ENCODE peak calls at places on chromosomes 6 and 20, in six cellular contexts. G, U, B, X, O and S are unnamed samples.
A peak's percentile ranks its signal among the peaks of the same experiment; 100 is the strongest.

GRCh38 chr6:70270287-70271005 is 32.4 kb downstream of the COL9A1 start:
- DNase-seq in G (no peak), U (no peak), B (peak; percentile 11), X (peak; percentile 50), O (no peak), S (no peak)

GRCh38 chr6:71855406-71855805 is 30.9 kb upstream of the RIMS1 start:
- DNase-seq in G (peak; percentile 5), U (peak; percentile 0), B (no peak), X (no peak), O (no peak), S (no peak)

GRCh38 chr20:17029698-17030097 is 197.1 kb upstream of the PCSK2 start:
- DNase-seq in G (no peak), U (no peak), B (no peak), X (no peak), O (no peak), S (no peak)

GRCh38 chr20:61263084-61263695 is 11.1 kb downstream of the CDH4 start:
- DNase-seq in G (peak; percentile 29), U (no peak), B (no peak), X (peak; percentile 26), O (peak; percentile 56), S (peak; percentile 17)

GRCh38 chr20:62096421-62097380 is 25.6 kb upstream of the LSM14B start:
- DNase-seq in G (no peak), U (no peak), B (no peak), X (no peak), O (no peak), S (no peak)

GRCh38 chr6:17289491-17290106 is 8.4 kb downstream of the RBM24 start:
- DNase-seq in G (no peak), U (no peak), B (no peak), X (no peak), O (no peak), S (peak; percentile 60)

GRCh38 chr6:144778056-144778455 is 492.9 kb downstream of the UTRN start:
- DNase-seq in G (no peak), U (no peak), B (no peak), X (no peak), O (no peak), S (no peak)

GRCh38 chr6:111837641-111838500 is 35.4 kb downstream of the FYN start:
- DNase-seq in G (no peak), U (no peak), B (peak; percentile 85), X (no peak), O (no peak), S (no peak)

GRCh38 chr20:17498181-17498580 is 33.0 kb downstream of the BFSP1 start:
- DNase-seq in G (no peak), U (no peak), B (no peak), X (no peak), O (no peak), S (peak; percentile 45)

GRCh38 chr20:63657260-63657936 is 714 bp upstream of the RTEL1 start:
- DNase-seq in G (no peak), U (no peak), B (no peak), X (no peak), O (peak; percentile 52), S (no peak)

GRCh38 chr20:21183722-21184121 is 57.8 kb downstream of the KIZ start:
- DNase-seq in G (peak; percentile 9), U (no peak), B (no peak), X (no peak), O (no peak), S (peak; percentile 33)

GRCh38 chr6:133165235-133165634 is 75.9 kb upstream of the EYA4 start:
- DNase-seq in G (no peak), U (no peak), B (no peak), X (no peak), O (no peak), S (peak; percentile 58)

GRCh38 chr6:83092756-83093399 is 25.4 kb downstream of the DOP1A start:
- DNase-seq in G (no peak), U (no peak), B (no peak), X (no peak), O (no peak), S (peak; percentile 78)

GRCh38 chr6:41163419-41163717 is 452 bp upstream of the TREM2 start:
- DNase-seq in G (no peak), U (no peak), B (no peak), X (no peak), O (no peak), S (no peak)

GRCh38 chr6:43848992-43849391 is 79.0 kb downstream of the VEGFA start:
- DNase-seq in G (no peak), U (peak; percentile 77), B (no peak), X (no peak), O (no peak), S (no peak)

GRCh38 chr6:14216931-14217684 is 99.5 kb downstream of the CD83 start:
- DNase-seq in G (no peak), U (no peak), B (no peak), X (no peak), O (no peak), S (peak; percentile 98)

GRCh38 chr6:38212579-38212978 is 393.1 kb downstream of the ZFAND3 start:
- DNase-seq in G (no peak), U (no peak), B (no peak), X (no peak), O (no peak), S (no peak)

GRCh38 chr6:135234492-135234780 is 53.3 kb downstream of the MYB start:
- DNase-seq in G (no peak), U (no peak), B (no peak), X (no peak), O (no peak), S (no peak)

GRCh38 chr20:63394635-63395455 is 33.7 kb upstream of the CHRNA4 start:
- DNase-seq in G (no peak), U (no peak), B (no peak), X (no peak), O (no peak), S (no peak)

GRCh38 chr6:37454420-37455125 is 21.6 kb downstream of the CMTR1 start:
- DNase-seq in G (no peak), U (no peak), B (no peak), X (no peak), O (no peak), S (no peak)

GRCh38 chr6:53359843-53360834 is 11.4 kb upstream of the ELOVL5 start:
- DNase-seq in G (peak; percentile 32), U (peak; percentile 83), B (no peak), X (no peak), O (no peak), S (peak; percentile 13)

GRCh38 chr6:167428664-167429063 is 103.8 kb downstream of the TTLL2 start:
- DNase-seq in G (no peak), U (no peak), B (no peak), X (no peak), O (no peak), S (no peak)

GRCh38 chr6:9732056-9732455 is 682.8 kb downstream of the TFAP2A start:
- DNase-seq in G (no peak), U (no peak), B (no peak), X (no peak), O (no peak), S (no peak)

GRCh38 chr6:71028236-71028876 is 71.5 kb upstream of the B3GAT2 start:
- DNase-seq in G (no peak), U (peak; percentile 3), B (no peak), X (no peak), O (no peak), S (no peak)

GRCh38 chr6:165889636-165890403 is 226.8 kb upstream of the PDE10A start:
- DNase-seq in G (peak; percentile 43), U (peak; percentile 35), B (no peak), X (peak; percentile 66), O (no peak), S (peak; percentile 68)

GRCh38 chr6:85923013-85923430 is 280.3 kb upstream of the SYNCRIP start:
- DNase-seq in G (peak; percentile 35), U (peak; percentile 41), B (peak; percentile 13), X (peak; percentile 37), O (no peak), S (peak; percentile 51)

GRCh38 chr6:11066505-11067347 is 22.6 kb upstream of the ELOVL2 start:
- DNase-seq in G (no peak), U (peak; percentile 95), B (no peak), X (no peak), O (no peak), S (no peak)

GRCh38 chr20:5885866-5886265 is 64.5 kb downstream of the TRMT6 start:
- DNase-seq in G (no peak), U (no peak), B (no peak), X (no peak), O (no peak), S (no peak)

GRCh38 chr6:158018370-158018771 is 36.7 kb downstream of the SYNJ2 start:
- DNase-seq in G (no peak), U (no peak), B (no peak), X (no peak), O (no peak), S (peak; percentile 90)

GRCh38 chr6:143742955-143743255 is 65.1 kb downstream of the PHACTR2 start:
- DNase-seq in G (no peak), U (no peak), B (no peak), X (no peak), O (no peak), S (no peak)
- TF ChIP-seq BHLHE40 in G (no peak), U (no peak), B (no peak), X (no peak), O (no peak), S (no peak)

DNA sequence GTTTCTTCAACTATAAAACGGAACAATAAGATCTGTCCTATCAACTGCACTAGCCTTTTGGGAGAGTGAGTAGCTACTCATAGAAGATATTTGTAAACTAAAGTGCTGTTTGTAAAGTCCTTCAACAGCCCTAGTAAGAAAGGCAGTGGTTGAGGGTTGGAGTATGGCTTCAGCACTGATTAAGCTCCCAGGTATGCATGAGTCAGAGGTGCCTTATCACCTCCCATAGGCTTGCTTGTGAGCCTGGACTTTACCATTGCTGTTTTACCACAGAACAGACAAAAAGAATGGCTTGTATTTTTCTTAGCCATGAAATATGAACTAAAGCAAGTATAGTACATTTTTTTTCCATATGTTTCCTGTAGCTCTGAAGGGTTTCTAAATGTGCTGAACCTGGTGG is 44.1 kb downstream of the SAMD3 start:
- DNase-seq in G (peak; percentile 21), U (peak; percentile 39), B (no peak), X (no peak), O (no peak), S (peak; percentile 97)
- TF ChIP-seq BHLHE40 in G (no peak), U (no peak), B (no peak), X (no peak), O (no peak), S (no peak)

DNA sequence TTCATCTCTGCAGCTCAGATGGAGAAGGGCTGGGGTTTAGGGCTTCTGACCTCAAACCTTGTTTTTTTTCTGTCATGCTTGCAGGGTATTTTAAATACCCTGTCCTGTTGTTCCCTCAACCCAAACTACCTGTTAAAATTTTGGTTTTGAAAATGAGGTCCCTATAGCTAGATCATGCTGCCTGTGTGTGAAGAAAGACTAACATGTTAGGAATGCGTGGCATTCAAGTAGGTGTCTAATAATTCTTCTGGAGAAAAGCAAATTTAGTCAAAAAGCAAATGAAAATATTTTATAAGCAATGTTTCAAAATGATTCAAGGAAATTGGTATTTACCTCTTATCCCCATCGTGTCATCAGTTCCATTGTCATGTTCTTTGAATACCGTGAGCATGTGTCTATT is 77.2 kb upstream of the C20orf144 start:
- DNase-seq in G (no peak), U (no peak), B (no peak), X (no peak), O (no peak), S (no peak)
- TF ChIP-seq BHLHE40 in G (no peak), U (no peak), B (no peak), X (no peak), O (no peak), S (no peak)

DNA sequence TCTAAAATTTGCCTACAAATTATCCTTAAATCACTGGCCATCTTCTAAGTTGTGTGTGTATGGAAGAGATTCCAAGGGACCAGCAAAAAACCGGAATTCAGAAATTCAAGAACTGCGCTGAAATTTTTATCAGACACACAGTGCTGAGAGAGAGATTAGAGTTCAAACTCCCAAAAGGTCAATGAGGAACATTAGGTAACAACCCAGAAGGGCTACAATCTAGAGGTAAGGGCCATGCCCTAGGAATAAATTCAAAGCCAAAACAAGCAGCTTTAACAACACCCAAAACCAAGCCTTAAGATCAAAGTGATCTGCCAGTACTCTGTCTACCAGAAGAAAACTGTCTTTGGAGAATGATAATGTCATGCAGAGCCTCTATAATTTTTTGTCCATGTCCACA is 17.8 kb downstream of the SRSF12 start:
- DNase-seq in G (no peak), U (no peak), B (no peak), X (no peak), O (no peak), S (no peak)
- TF ChIP-seq BHLHE40 in G (no peak), U (no peak), B (no peak), X (no peak), O (no peak), S (no peak)